ENCODE peak calls at places on chromosomes 2 and 18, in eight cellular contexts. Q is fibroblast of lung, C is nephron progenitor cell, W is skeletal muscle cell, L is NCI-H345, U is HTR-8/SVneo, T is GM18507, Z is LHCN-M2. A is an unnamed sample.

GRCh38 chr2:239307221-239307569 is 93.6 kb downstream of the HDAC4 start:
- DNase-seq in Q (no peak), C (no peak), W (no peak), L (no peak), U (no peak), T (no peak), Z (no peak), A (no peak)

GRCh38 chr2:128549646-128550260 is 231.1 kb upstream of the HS6ST1 start:
- DNase-seq in Q (no peak), C (peak), W (no peak), L (no peak), U (no peak), T (no peak), Z (no peak), A (no peak)

GRCh38 chr2:70393881-70394280 is 92.0 kb upstream of the FAM136A start:
- DNase-seq in Q (no peak), C (no peak), W (no peak), L (no peak), U (no peak), T (no peak), Z (no peak), A (no peak)

GRCh38 chr2:135870571-135870970 is 5.7 kb downstream of the MCM6 start:
- DNase-seq in Q (no peak), C (no peak), W (no peak), L (no peak), U (no peak), T (no peak), Z (no peak), A (no peak)

GRCh38 chr2:88141952-88142351 is 14.1 kb upstream of the FABP1 start:
- DNase-seq in Q (no peak), C (no peak), W (no peak), L (no peak), U (no peak), T (no peak), Z (no peak), A (no peak)

GRCh38 chr2:98867539-98868309 is 68.3 kb downstream of the CRACDL start:
- DNase-seq in Q (peak), C (no peak), W (peak), L (no peak), U (no peak), T (no peak), Z (peak), A (no peak)

GRCh38 chr2:18325118-18325517 is 235.3 kb downstream of the RDH14 start:
- DNase-seq in Q (no peak), C (no peak), W (no peak), L (no peak), U (no peak), T (no peak), Z (no peak), A (no peak)

GRCh38 chr18:34977787-34978532 is 63.3 kb upstream of the MAPRE2 start:
- DNase-seq in Q (no peak), C (peak), W (no peak), L (peak), U (no peak), T (no peak), Z (peak), A (no peak)

A was measured in astrocyte.